ENCODE peak calls at places on chromosomes 5 and 9, in five cellular contexts. A is AG08395, M is Right ventricle myocardium superior, O is SW 1271, F is osteoblast. W is an unnamed sample.

GRCh38 chr5:181189363-181189961 is 15.5 kb downstream of the TRIM7 start:
- DNase-seq in A (no peak), M (peak; percentile 64), O (no peak), F (peak; percentile 78), W (peak; percentile 26)

GRCh38 chr5:9932770-9933169 is 302.6 kb upstream of the TAS2R1 start:
- DNase-seq in O (no peak), A (peak; percentile 67), F (no peak), M (no peak), W (peak; percentile 12)

GRCh38 chr5:159249158-159249557 is 13.9 kb upstream of the UBLCP1 start:
- DNase-seq in M (no peak), O (no peak), F (no peak), A (no peak), W (no peak)

GRCh38 chr5:126809932-126810331 is 33.0 kb downstream of the LMNB1 start:
- DNase-seq in O (no peak), F (no peak), M (no peak), A (no peak), W (no peak)

GRCh38 chr9:84711936-84712335 is 42.4 kb downstream of the NTRK2 start:
- DNase-seq in M (no peak), A (peak; percentile 29), O (no peak), F (no peak), W (peak; percentile 17)

GRCh38 chr9:20640331-20641187 is 18.3 kb upstream of the MLLT3 start:
- DNase-seq in F (no peak), M (peak; percentile 80), A (no peak), O (no peak), W (peak; percentile 68)

GRCh38 chr9:94017939-94018531 is 62.9 kb upstream of the BARX1 start:
- DNase-seq in A (no peak), F (peak; percentile 30), O (no peak), M (no peak), W (no peak)

GRCh38 chr9:127927457-127928231 is 2.9 kb downstream of the PIP5KL1 start:
- DNase-seq in A (no peak), O (no peak), F (no peak), M (no peak), W (no peak)

GRCh38 chr9:134407123-134407779 is 81.0 kb downstream of the RXRA start:
- DNase-seq in F (peak; percentile 100), M (peak; percentile 95), O (peak; percentile 62), A (peak; percentile 97), W (peak; percentile 94)

GRCh38 chr5:143404416-143405062 is 1.1 kb upstream of the NR3C1 start:
- DNase-seq in A (peak; percentile 80), F (peak; percentile 98), O (no peak), M (peak; percentile 89), W (peak; percentile 86)

GRCh38 chr9:12633016-12633765 is 60.0 kb upstream of the TYRP1 start:
- DNase-seq in M (no peak), A (no peak), O (no peak), F (no peak), W (no peak)

GRCh38 chr5:15009420-15009819 is 137.8 kb upstream of the ANKH start:
- DNase-seq in F (no peak), O (no peak), A (peak; percentile 9), M (no peak), W (peak; percentile 75)

GRCh38 chr5:32933692-32934091 is 222.6 kb downstream of the NPR3 start:
- DNase-seq in A (no peak), O (no peak), M (no peak), F (peak; percentile 37), W (no peak)

GRCh38 chr9:97848582-97849237 is 4.3 kb upstream of the FOXE1 start:
- DNase-seq in A (no peak), F (peak; percentile 72), M (peak; percentile 67), O (no peak), W (no peak)

GRCh38 chr5:1548702-1549523 is 25.2 kb upstream of the LPCAT1 start:
- DNase-seq in M (no peak), F (peak; percentile 38), O (no peak), A (no peak), W (no peak)

GRCh38 chr9:86521936-86522335 is 167.7 kb upstream of the TUT7 start:
- DNase-seq in A (no peak), M (no peak), F (no peak), O (no peak), W (no peak)

GRCh38 chr9:134262035-134262434 is 64.2 kb upstream of the RXRA start:
- DNase-seq in A (no peak), F (no peak), O (no peak), M (no peak), W (no peak)

GRCh38 chr9:2220036-2220435 is 204.9 kb downstream of the SMARCA2 start:
- DNase-seq in F (no peak), O (no peak), A (no peak), M (no peak), W (no peak)

W was measured in myocyte.